ENCODE peak calls at places on chromosome 6, in ten cellular contexts. A is osteocyte; H is HTR-8/SVneo; G is GM06990; D is iris pigment epithelial cell; E is activated naive CD8-positive, alpha-beta T cell treated with anti-CD3 and anti-CD28 coated beads for 36 hours; Z is CD4-positive, alpha-beta T cell; C is HFF-Myc; W is EH; L is mucosa of descending colon. U is an unnamed sample.

GRCh38 chr6:157631388-157631787 is 191.7 kb upstream of the SNX9 start:
- DNase-seq in E (no peak), H (no peak), W (peak), D (no peak), L (no peak), Z (no peak), C (no peak), A (no peak), G (no peak), U (no peak)

GRCh38 chr6:150676339-150676738 is 76.7 kb downstream of the PLEKHG1 start:
- DNase-seq in D (no peak), Z (no peak), H (no peak), L (no peak), E (no peak), C (no peak), W (no peak), A (no peak), G (no peak), U (no peak)

GRCh38 chr6:122995930-122996796 is at the start of gene CLVS2:
- DNase-seq in Z (no peak), E (no peak), H (no peak), A (no peak), L (no peak), D (peak), G (no peak), C (no peak), W (no peak), U (peak)

GRCh38 chr6:123418101-123418500 is 218.6 kb downstream of the TRDN start:
- DNase-seq in D (no peak), G (no peak), Z (no peak), H (no peak), W (no peak), E (no peak), L (no peak), C (no peak), A (no peak), U (no peak)

GRCh38 chr6:109791301-109791700 is 100.2 kb downstream of the FIG4 start:
- DNase-seq in E (no peak), W (peak), A (no peak), H (no peak), G (no peak), L (no peak), D (no peak), Z (no peak), C (no peak), U (no peak)

GRCh38 chr6:706161-706560 is 13.2 kb upstream of the EXOC2 start:
- DNase-seq in E (no peak), G (no peak), H (peak), W (peak), Z (no peak), C (no peak), L (no peak), A (no peak), D (peak), U (no peak)

GRCh38 chr6:151100326-151100725 is 139.4 kb upstream of the AKAP12 start:
- DNase-seq in W (no peak), D (no peak), Z (no peak), E (no peak), C (no peak), L (no peak), H (no peak), A (no peak), G (no peak), U (no peak)

GRCh38 chr6:125207956-125208355 is 54.4 kb downstream of the TPD52L1 start:
- DNase-seq in G (no peak), H (no peak), A (no peak), Z (no peak), E (no peak), L (no peak), C (no peak), D (no peak), W (peak), U (peak)

GRCh38 chr6:30071081-30071818 is 4.3 kb downstream of the PPP1R11 start:
- DNase-seq in L (peak), E (peak), W (no peak), D (peak), C (no peak), A (no peak), G (no peak), Z (no peak), H (no peak), U (no peak)

GRCh38 chr6:2440516-2440915 is 195.1 kb upstream of the GMDS start:
- DNase-seq in G (no peak), E (no peak), A (no peak), Z (no peak), D (no peak), L (no peak), H (no peak), W (no peak), C (no peak), U (no peak)

GRCh38 chr6:100880149-100880900 is 804 bp downstream of the ASCC3 start:
- DNase-seq in D (peak), E (no peak), L (no peak), W (peak), A (no peak), Z (no peak), H (peak), C (no peak), G (no peak), U (no peak)

GRCh38 chr6:55276745-55277627 is 50.3 kb upstream of the GFRAL start:
- DNase-seq in W (peak), E (peak), C (peak), Z (no peak), L (no peak), A (no peak), G (peak), H (peak), D (peak), U (peak)

U was measured in foreskin melanocyte.